ENCODE peak calls at places on chromosomes 6 and 20, in ten cellular contexts. One of them, this sample, is unnamed.

GRCh38 chr6:36677753-36678487 is 594 bp upstream of the CDKN1A start:
- DNase-seq in breast epithelium: no peak
- DNase-seq in right atrium auricular region: no peak
- DNase-seq in HCT116: no peak
- DNase-seq in GM12878: no peak
- DNase-seq in kidney: no peak
- DNase-seq in fibroblast of villous mesenchyme: no peak
- DNase-seq in PC-9: no peak
- DNase-seq in ovary: no peak
- DNase-seq in choroid plexus epithelial cell: no peak
- DNase-seq in this sample: no peak

GRCh38 chr6:138991206-138991605 is 3.2 kb upstream of the REPS1 start:
- DNase-seq in choroid plexus epithelial cell: no peak
- DNase-seq in fibroblast of villous mesenchyme: no peak
- DNase-seq in HCT116: no peak
- DNase-seq in ovary: no peak
- DNase-seq in breast epithelium: no peak
- DNase-seq in PC-9: no peak
- DNase-seq in right atrium auricular region: no peak
- DNase-seq in kidney: no peak
- DNase-seq in GM12878: no peak
- DNase-seq in this sample: no peak

GRCh38 chr20:4671015-4671414 is 50.7 kb upstream of the PRND start:
- DNase-seq in breast epithelium: no peak
- DNase-seq in ovary: no peak
- DNase-seq in kidney: no peak
- DNase-seq in HCT116: no peak
- DNase-seq in choroid plexus epithelial cell: no peak
- DNase-seq in fibroblast of villous mesenchyme: no peak
- DNase-seq in GM12878: no peak
- DNase-seq in PC-9: no peak
- DNase-seq in right atrium auricular region: no peak
- DNase-seq in this sample: no peak

GRCh38 chr6:158560787-158561246 is 926 bp downstream of the TMEM181 start:
- DNase-seq in ovary: no peak
- DNase-seq in HCT116: no peak
- DNase-seq in PC-9: peak; percentile 8
- DNase-seq in right atrium auricular region: no peak
- DNase-seq in breast epithelium: no peak
- DNase-seq in choroid plexus epithelial cell: peak; percentile 40
- DNase-seq in fibroblast of villous mesenchyme: peak; percentile 39
- DNase-seq in GM12878: no peak
- DNase-seq in kidney: peak; percentile 74
- DNase-seq in this sample: no peak

GRCh38 chr6:140921366-140922226 is 1211.1 kb upstream of the GJE1 start:
- DNase-seq in PC-9: no peak
- DNase-seq in kidney: no peak
- DNase-seq in breast epithelium: no peak
- DNase-seq in ovary: no peak
- DNase-seq in GM12878: no peak
- DNase-seq in fibroblast of villous mesenchyme: peak; percentile 82
- DNase-seq in HCT116: peak; percentile 65
- DNase-seq in choroid plexus epithelial cell: peak; percentile 95
- DNase-seq in right atrium auricular region: no peak
- DNase-seq in this sample: no peak

GRCh38 chr6:132734694-132735236 is 20.9 kb upstream of the VNN1 start:
- DNase-seq in kidney: no peak
- DNase-seq in ovary: no peak
- DNase-seq in breast epithelium: no peak
- DNase-seq in PC-9: no peak
- DNase-seq in choroid plexus epithelial cell: peak; percentile 76
- DNase-seq in right atrium auricular region: no peak
- DNase-seq in GM12878: no peak
- DNase-seq in HCT116: peak; percentile 28
- DNase-seq in fibroblast of villous mesenchyme: peak; percentile 89
- DNase-seq in this sample: no peak

GRCh38 chr6:50721978-50722377 is 8.7 kb downstream of the TFAP2D start:
- DNase-seq in PC-9: no peak
- DNase-seq in kidney: no peak
- DNase-seq in ovary: no peak
- DNase-seq in choroid plexus epithelial cell: no peak
- DNase-seq in breast epithelium: no peak
- DNase-seq in HCT116: no peak
- DNase-seq in GM12878: no peak
- DNase-seq in right atrium auricular region: no peak
- DNase-seq in fibroblast of villous mesenchyme: no peak
- DNase-seq in this sample: no peak

GRCh38 chr20:17676378-17676759 is 5.7 kb downstream of the RRBP1 start:
- DNase-seq in choroid plexus epithelial cell: no peak
- DNase-seq in ovary: no peak
- DNase-seq in HCT116: no peak
- DNase-seq in GM12878: no peak
- DNase-seq in fibroblast of villous mesenchyme: no peak
- DNase-seq in right atrium auricular region: no peak
- DNase-seq in PC-9: no peak
- DNase-seq in breast epithelium: no peak
- DNase-seq in kidney: no peak
- DNase-seq in this sample: no peak

GRCh38 chr20:31595654-31596411 is 9.3 kb upstream of the ID1 start:
- DNase-seq in fibroblast of villous mesenchyme: peak; percentile 99
- DNase-seq in GM12878: no peak
- DNase-seq in right atrium auricular region: peak; percentile 97
- DNase-seq in kidney: peak; percentile 93
- DNase-seq in PC-9: peak; percentile 60
- DNase-seq in ovary: peak; percentile 89
- DNase-seq in choroid plexus epithelial cell: peak; percentile 95
- DNase-seq in breast epithelium: no peak
- DNase-seq in HCT116: peak; percentile 57
- DNase-seq in this sample: no peak

GRCh38 chr6:11282245-11282644 is 49.8 kb upstream of the NEDD9 start:
- DNase-seq in HCT116: no peak
- DNase-seq in ovary: no peak
- DNase-seq in kidney: no peak
- DNase-seq in fibroblast of villous mesenchyme: no peak
- DNase-seq in breast epithelium: no peak
- DNase-seq in PC-9: no peak
- DNase-seq in GM12878: no peak
- DNase-seq in choroid plexus epithelial cell: no peak
- DNase-seq in right atrium auricular region: no peak
- DNase-seq in this sample: no peak

GRCh38 chr6:107819976-107820551 is 4.0 kb downstream of the SCML4 start:
- DNase-seq in kidney: no peak
- DNase-seq in fibroblast of villous mesenchyme: no peak
- DNase-seq in HCT116: no peak
- DNase-seq in PC-9: no peak
- DNase-seq in choroid plexus epithelial cell: peak; percentile 4
- DNase-seq in right atrium auricular region: peak; percentile 38
- DNase-seq in breast epithelium: peak; percentile 48
- DNase-seq in GM12878: no peak
- DNase-seq in ovary: no peak
- DNase-seq in this sample: no peak

GRCh38 chr6:43770417-43771209 is 602 bp downstream of the VEGFA start:
- DNase-seq in HCT116: no peak
- DNase-seq in GM12878: no peak
- DNase-seq in PC-9: peak; percentile 68
- DNase-seq in kidney: peak; percentile 92
- DNase-seq in fibroblast of villous mesenchyme: peak; percentile 75
- DNase-seq in ovary: peak; percentile 69
- DNase-seq in breast epithelium: peak; percentile 52
- DNase-seq in choroid plexus epithelial cell: peak; percentile 60
- DNase-seq in right atrium auricular region: peak; percentile 83
- DNase-seq in this sample: no peak

GRCh38 chr6:26344658-26345057 is 20.3 kb upstream of the BTN3A2 start:
- DNase-seq in fibroblast of villous mesenchyme: no peak
- DNase-seq in HCT116: no peak
- DNase-seq in right atrium auricular region: no peak
- DNase-seq in PC-9: no peak
- DNase-seq in ovary: no peak
- DNase-seq in GM12878: no peak
- DNase-seq in kidney: no peak
- DNase-seq in choroid plexus epithelial cell: no peak
- DNase-seq in breast epithelium: no peak
- DNase-seq in this sample: no peak

GRCh38 chr20:54716169-54716747 is 240.9 kb downstream of the DOK5 start:
- DNase-seq in breast epithelium: no peak
- DNase-seq in right atrium auricular region: no peak
- DNase-seq in kidney: no peak
- DNase-seq in ovary: no peak
- DNase-seq in choroid plexus epithelial cell: no peak
- DNase-seq in HCT116: no peak
- DNase-seq in PC-9: no peak
- DNase-seq in GM12878: no peak
- DNase-seq in fibroblast of villous mesenchyme: no peak
- DNase-seq in this sample: no peak

GRCh38 chr20:2295886-2296544 is at the start of gene TGM3:
- DNase-seq in breast epithelium: no peak
- DNase-seq in fibroblast of villous mesenchyme: no peak
- DNase-seq in choroid plexus epithelial cell: no peak
- DNase-seq in GM12878: no peak
- DNase-seq in kidney: no peak
- DNase-seq in HCT116: no peak
- DNase-seq in PC-9: no peak
- DNase-seq in right atrium auricular region: no peak
- DNase-seq in ovary: no peak
- DNase-seq in this sample: no peak

GRCh38 chr6:152086223-152086873 is 278.9 kb downstream of the ESR1 start:
- DNase-seq in ovary: no peak
- DNase-seq in HCT116: no peak
- DNase-seq in kidney: no peak
- DNase-seq in right atrium auricular region: no peak
- DNase-seq in choroid plexus epithelial cell: no peak
- DNase-seq in fibroblast of villous mesenchyme: no peak
- DNase-seq in breast epithelium: no peak
- DNase-seq in GM12878: no peak
- DNase-seq in PC-9: no peak
- DNase-seq in this sample: no peak

GRCh38 chr20:46132705-46133120 is 14.6 kb downstream of the CD40 start:
- DNase-seq in GM12878: no peak
- DNase-seq in kidney: peak; percentile 86
- DNase-seq in HCT116: peak; percentile 21
- DNase-seq in right atrium auricular region: peak; percentile 66
- DNase-seq in PC-9: peak; percentile 72
- DNase-seq in ovary: peak; percentile 81
- DNase-seq in fibroblast of villous mesenchyme: peak; percentile 52
- DNase-seq in choroid plexus epithelial cell: peak; percentile 69
- DNase-seq in breast epithelium: peak; percentile 47
- DNase-seq in this sample: no peak

GRCh38 chr20:38692436-38693411 is 31.6 kb upstream of the SLC32A1 start:
- DNase-seq in ovary: peak; percentile 35
- DNase-seq in fibroblast of villous mesenchyme: peak; percentile 73
- DNase-seq in right atrium auricular region: no peak
- DNase-seq in breast epithelium: no peak
- DNase-seq in kidney: peak; percentile 66
- DNase-seq in PC-9: peak; percentile 61
- DNase-seq in GM12878: no peak
- DNase-seq in choroid plexus epithelial cell: peak; percentile 82
- DNase-seq in HCT116: peak; percentile 8
- DNase-seq in this sample: peak; percentile 5

DNA sequence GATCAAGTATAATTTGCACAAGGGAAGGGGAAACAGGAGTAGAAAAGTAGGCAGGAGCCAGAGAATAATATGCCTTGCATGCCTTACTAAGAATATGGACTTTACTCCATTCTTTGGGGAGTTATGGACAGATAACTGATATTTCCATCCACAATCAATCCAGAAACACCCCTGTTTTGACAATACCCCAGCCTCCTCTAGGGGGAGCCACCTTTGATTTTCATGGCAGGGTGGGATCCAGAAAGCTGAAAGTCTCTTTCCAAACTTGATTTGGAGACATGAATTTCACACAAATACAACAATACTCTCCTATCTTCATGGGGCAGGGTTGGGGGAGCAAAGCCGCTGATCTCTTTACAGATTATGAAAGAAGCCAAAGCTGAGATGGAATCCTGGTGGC is 404.1 kb downstream of the FOXA2 start:
- DNase-seq in choroid plexus epithelial cell: no peak
- DNase-seq in PC-9: no peak
- DNase-seq in right atrium auricular region: no peak
- DNase-seq in GM12878: no peak
- DNase-seq in kidney: no peak
- DNase-seq in breast epithelium: no peak
- DNase-seq in HCT116: no peak
- DNase-seq in ovary: no peak
- DNase-seq in fibroblast of villous mesenchyme: no peak
- DNase-seq in this sample: no peak
- TF ChIP-seq CTCF in choroid plexus epithelial cell: no peak
- TF ChIP-seq CTCF in PC-9: peak; percentile 59
- TF ChIP-seq CTCF in right atrium auricular region: no peak
- TF ChIP-seq CTCF in GM12878: peak; percentile 33
- TF ChIP-seq CTCF in kidney: no peak
- TF ChIP-seq CTCF in breast epithelium: no peak
- TF ChIP-seq CTCF in HCT116: peak; percentile 40
- TF ChIP-seq CTCF in ovary: no peak
- TF ChIP-seq CTCF in fibroblast of villous mesenchyme: no peak
- TF ChIP-seq CTCF in this sample: peak; percentile 34

DNA sequence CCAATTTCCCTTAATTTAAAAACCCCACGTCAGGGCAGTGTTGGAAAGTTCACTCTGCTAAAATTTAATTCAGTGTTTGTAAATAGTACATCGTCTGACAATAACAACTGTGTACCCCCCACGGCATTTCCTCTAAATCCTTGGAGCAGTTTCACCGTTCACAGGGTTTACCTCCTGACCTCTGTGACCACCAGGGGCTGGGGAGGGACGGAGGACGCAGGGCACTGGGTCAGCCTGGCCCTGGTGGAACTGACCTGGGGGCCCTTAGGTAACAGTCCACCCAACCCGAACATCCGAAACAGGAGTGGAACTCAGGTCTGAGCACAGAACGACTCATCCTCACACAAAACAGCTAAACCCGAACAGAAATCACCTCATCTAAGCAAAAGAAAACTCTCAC is 2.1 kb downstream of the ZBTB46 start:
- DNase-seq in PC-9: no peak
- DNase-seq in kidney: no peak
- DNase-seq in fibroblast of villous mesenchyme: no peak
- DNase-seq in right atrium auricular region: no peak
- DNase-seq in HCT116: no peak
- DNase-seq in GM12878: no peak
- DNase-seq in breast epithelium: no peak
- DNase-seq in ovary: no peak
- DNase-seq in choroid plexus epithelial cell: no peak
- DNase-seq in this sample: no peak
- H3K4me3 ChIP-seq in PC-9: no peak overlapping the region
- H3K4me3 ChIP-seq in kidney: peak overlapping the region; percentile 81
- H3K4me3 ChIP-seq in fibroblast of villous mesenchyme: peak overlapping the region; percentile 67
- H3K4me3 ChIP-seq in right atrium auricular region: peak overlapping the region; percentile 81
- H3K4me3 ChIP-seq in HCT116: no peak overlapping the region
- H3K4me3 ChIP-seq in GM12878: no peak overlapping the region
- H3K4me3 ChIP-seq in breast epithelium: peak overlapping the region; percentile 63
- H3K4me3 ChIP-seq in ovary: peak overlapping the region; percentile 61
- H3K4me3 ChIP-seq in choroid plexus epithelial cell: peak overlapping the region; percentile 63
- H3K4me3 ChIP-seq in this sample: no peak overlapping the region

GRCh38 chr6:105733556-105734162 is 330.8 kb upstream of the PREP start:
- DNase-seq in PC-9: no peak
- DNase-seq in kidney: no peak
- DNase-seq in GM12878: no peak
- DNase-seq in fibroblast of villous mesenchyme: peak; percentile 65
- DNase-seq in right atrium auricular region: no peak
- DNase-seq in breast epithelium: no peak
- DNase-seq in HCT116: peak; percentile 41
- DNase-seq in ovary: no peak
- DNase-seq in choroid plexus epithelial cell: peak; percentile 74
- DNase-seq in this sample: no peak
- TF ChIP-seq CTCF in PC-9: peak; percentile 92
- TF ChIP-seq CTCF in kidney: peak; percentile 39
- TF ChIP-seq CTCF in GM12878: peak; percentile 48
- TF ChIP-seq CTCF in fibroblast of villous mesenchyme: peak; percentile 62
- TF ChIP-seq CTCF in right atrium auricular region: peak; percentile 72
- TF ChIP-seq CTCF in breast epithelium: peak; percentile 46
- TF ChIP-seq CTCF in HCT116: peak; percentile 69
- TF ChIP-seq CTCF in ovary: no peak
- TF ChIP-seq CTCF in choroid plexus epithelial cell: peak; percentile 65
- TF ChIP-seq CTCF in this sample: peak; percentile 47

GRCh38 chr20:7741866-7742265 is 198.4 kb downstream of the HAO1 start:
- DNase-seq in choroid plexus epithelial cell: no peak
- DNase-seq in GM12878: no peak
- DNase-seq in right atrium auricular region: no peak
- DNase-seq in HCT116: no peak
- DNase-seq in breast epithelium: no peak
- DNase-seq in PC-9: no peak
- DNase-seq in ovary: no peak
- DNase-seq in fibroblast of villous mesenchyme: peak; percentile 26
- DNase-seq in kidney: no peak
- DNase-seq in this sample: no peak
- H3K4me3 ChIP-seq in choroid plexus epithelial cell: no peak overlapping the region
- H3K4me3 ChIP-seq in GM12878: no peak overlapping the region
- H3K4me3 ChIP-seq in right atrium auricular region: no peak overlapping the region
- H3K4me3 ChIP-seq in HCT116: no peak overlapping the region
- H3K4me3 ChIP-seq in breast epithelium: no peak overlapping the region
- H3K4me3 ChIP-seq in PC-9: no peak overlapping the region
- H3K4me3 ChIP-seq in ovary: no peak overlapping the region
- H3K4me3 ChIP-seq in fibroblast of villous mesenchyme: no peak overlapping the region
- H3K4me3 ChIP-seq in kidney: no peak overlapping the region
- H3K4me3 ChIP-seq in this sample: no peak overlapping the region

This sample was measured in GM12864.